ENCODE peak calls at places on chromosomes 2 and 18, in four cellular contexts. Y is HepG2, Q is WTC11, Z is K562. O is an unnamed sample.

GRCh38 chr2:217538719-217539118 is 464.1 kb downstream of the TNS1 start:
- DNase-seq in Y (no peak), Q (no peak), Z (no peak), O (no peak)

GRCh38 chr2:219106251-219106650 is 45.5 kb upstream of the IHH start:
- DNase-seq in Y (peak), Q (no peak), Z (no peak), O (no peak)

GRCh38 chr2:25454824-25455611 is 113.3 kb upstream of the DNMT3A start:
- DNase-seq in Y (peak), Q (no peak), Z (no peak), O (no peak)

GRCh38 chr2:112494839-112495238 is 12.9 kb downstream of the TTL start:
- DNase-seq in Y (no peak), Q (no peak), Z (no peak), O (no peak)

GRCh38 chr2:23478087-23478932 is 93.3 kb downstream of the KLHL29 start:
- DNase-seq in Y (no peak), Q (peak), Z (no peak), O (no peak)

GRCh38 chr2:207782238-207783030 is 12.7 kb upstream of the FZD5 start:
- DNase-seq in Y (peak), Q (no peak), Z (no peak), O (no peak)

GRCh38 chr2:176614049-176614448 is 344.8 kb downstream of the MTX2 start:
- DNase-seq in Y (no peak), Q (no peak), Z (no peak), O (no peak)

GRCh38 chr18:26406294-26406693 is 142.1 kb downstream of the KCTD1 start:
- DNase-seq in Y (no peak), Q (no peak), Z (no peak), O (no peak)

DNA sequence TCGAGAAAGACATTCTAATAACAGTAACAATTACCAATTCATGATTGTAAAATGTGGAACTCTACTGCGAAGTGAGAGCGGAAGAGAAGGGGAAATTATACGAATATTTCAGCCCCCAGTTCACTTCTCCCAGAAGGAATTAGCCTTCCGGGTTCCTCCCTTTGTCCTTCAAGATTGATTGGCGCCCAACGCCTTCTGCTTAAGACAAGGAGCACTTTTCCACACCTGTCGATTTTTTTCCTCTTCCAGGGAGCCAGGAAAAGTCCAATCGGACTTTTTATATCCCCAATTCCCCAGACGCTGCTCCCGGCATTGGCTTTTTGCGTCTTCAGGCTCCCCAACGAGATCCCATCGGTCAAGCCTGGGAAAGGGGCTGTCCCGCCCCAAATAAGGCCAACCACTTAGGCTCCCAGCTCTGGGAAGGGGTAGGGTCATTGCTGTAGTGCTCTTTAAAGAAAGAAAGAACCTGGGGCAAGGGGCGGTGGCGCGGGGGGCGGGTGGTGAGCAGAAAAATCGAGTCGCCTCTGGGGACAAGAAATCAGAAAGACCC is 1.5 kb downstream of the DSC2 start:
- DNase-seq in Y (peak), Q (peak), Z (peak), O (peak)
- TF ChIP-seq ELF4 in Y (no peak), Q (no peak), Z (no peak), O (no peak)

DNA sequence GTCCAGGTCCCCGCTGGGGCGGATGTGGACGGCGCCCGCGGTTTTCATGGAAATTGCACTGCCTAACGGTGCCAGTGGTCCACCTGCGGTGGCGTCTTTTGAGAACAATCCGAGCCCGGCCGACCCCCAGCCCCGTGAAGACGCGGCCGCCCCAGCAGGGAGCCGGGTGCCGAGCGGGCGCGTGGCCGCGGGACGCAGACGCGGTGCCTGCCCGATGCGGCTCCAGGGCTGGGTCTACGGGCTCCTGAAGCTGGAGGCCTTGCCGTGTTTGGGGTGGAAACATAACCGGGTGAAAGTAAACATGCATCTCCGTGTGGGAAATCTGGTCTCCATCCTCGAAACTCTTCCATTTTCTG is 487 bp downstream of the INPP4A start:
- DNase-seq in Y (no peak), Q (no peak), Z (no peak), O (peak)
- TF ChIP-seq ELF4 in Y (no peak), Q (no peak), Z (no peak), O (no peak)

GRCh38 chr18:50651334-50651733 is 91.4 kb downstream of the MAPK4 start:
- DNase-seq in Y (no peak), Q (no peak), Z (no peak), O (no peak)
- TF ChIP-seq ELF4 in Y (no peak), Q (no peak), Z (no peak), O (no peak)

GRCh38 chr2:149058936-149059335 is 20.4 kb downstream of the LYPD6B start:
- DNase-seq in Y (no peak), Q (no peak), Z (no peak), O (no peak)

GRCh38 chr2:149061119-149061518 is 22.6 kb downstream of the LYPD6B start:
- DNase-seq in Y (no peak), Q (no peak), Z (no peak), O (no peak)

GRCh38 chr2:149059822-149060221 is 21.3 kb downstream of the LYPD6B start:
- DNase-seq in Y (no peak), Q (no peak), Z (no peak), O (no peak)

GRCh38 chr2:149056541-149056940 is 18.0 kb downstream of the LYPD6B start:
- DNase-seq in Y (no peak), Q (no peak), Z (no peak), O (no peak)

DNA sequence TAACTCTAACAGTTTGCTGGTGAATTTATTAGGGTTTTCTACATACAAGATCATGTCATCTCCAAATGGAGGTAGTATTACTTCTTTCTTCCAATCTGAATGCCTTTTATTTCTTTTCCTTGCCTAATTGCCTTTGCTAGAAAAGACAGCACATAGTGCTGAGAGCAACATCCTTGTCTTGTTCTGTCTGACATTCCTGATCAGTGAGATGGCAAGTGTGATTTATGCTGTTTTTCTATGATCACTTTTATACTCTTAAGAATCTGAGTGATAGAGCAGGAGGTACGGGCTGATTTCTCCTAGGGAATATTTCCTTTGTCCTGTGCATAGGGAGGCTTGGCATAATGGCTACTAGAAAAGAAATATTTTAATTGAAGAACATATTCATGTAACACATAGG is 17.3 kb downstream of the LYPD6B start:
- DNase-seq in Y (no peak), Q (no peak), Z (no peak), O (no peak)
- TF ChIP-seq ELF4 in Y (no peak), Q (no peak), Z (no peak), O (no peak)